ENCODE peak calls at places on chromosomes 1 and 21, in nine cellular contexts. One of them, this sample, is unnamed.

GRCh38 chr1:34378968-34379729 is 202.4 kb downstream of the C1orf94 start:
- DNase-seq in A549: no peak
- DNase-seq in GM12865: no peak
- DNase-seq in epithelial cell of esophagus: no peak
- DNase-seq in upper lobe of right lung: no peak
- DNase-seq in fibroblast of lung: peak
- DNase-seq in foreskin fibroblast: no peak
- DNase-seq in heart left ventricle: no peak
- DNase-seq in NB4: no peak
- DNase-seq in this sample: no peak

GRCh38 chr1:27363766-27364695 is 2.7 kb downstream of the MAP3K6 start:
- DNase-seq in epithelial cell of esophagus: no peak
- DNase-seq in NB4: no peak
- DNase-seq in upper lobe of right lung: peak
- DNase-seq in GM12865: no peak
- DNase-seq in A549: no peak
- DNase-seq in foreskin fibroblast: no peak
- DNase-seq in heart left ventricle: no peak
- DNase-seq in fibroblast of lung: no peak
- DNase-seq in this sample: no peak

GRCh38 chr1:6491480-6491962 is at the start of gene PLEKHG5:
- DNase-seq in upper lobe of right lung: no peak
- DNase-seq in A549: peak
- DNase-seq in heart left ventricle: no peak
- DNase-seq in NB4: peak
- DNase-seq in epithelial cell of esophagus: peak
- DNase-seq in GM12865: no peak
- DNase-seq in fibroblast of lung: peak
- DNase-seq in foreskin fibroblast: peak
- DNase-seq in this sample: no peak

GRCh38 chr1:112727716-112728115 is 12.6 kb upstream of the PPM1J start:
- DNase-seq in GM12865: no peak
- DNase-seq in upper lobe of right lung: no peak
- DNase-seq in foreskin fibroblast: no peak
- DNase-seq in epithelial cell of esophagus: no peak
- DNase-seq in fibroblast of lung: no peak
- DNase-seq in NB4: no peak
- DNase-seq in heart left ventricle: no peak
- DNase-seq in A549: no peak
- DNase-seq in this sample: no peak

GRCh38 chr1:212607924-212608208 is 695 bp upstream of the ATF3 start:
- DNase-seq in NB4: no peak
- DNase-seq in GM12865: no peak
- DNase-seq in foreskin fibroblast: no peak
- DNase-seq in epithelial cell of esophagus: no peak
- DNase-seq in fibroblast of lung: no peak
- DNase-seq in heart left ventricle: peak
- DNase-seq in A549: no peak
- DNase-seq in upper lobe of right lung: no peak
- DNase-seq in this sample: no peak

GRCh38 chr1:88272216-88272615 is 411.9 kb upstream of the PKN2 start:
- DNase-seq in GM12865: no peak
- DNase-seq in NB4: no peak
- DNase-seq in A549: no peak
- DNase-seq in foreskin fibroblast: no peak
- DNase-seq in fibroblast of lung: no peak
- DNase-seq in upper lobe of right lung: no peak
- DNase-seq in heart left ventricle: no peak
- DNase-seq in epithelial cell of esophagus: no peak
- DNase-seq in this sample: no peak

GRCh38 chr1:12148958-12149790 is 17.6 kb upstream of the TNFRSF1B start:
- DNase-seq in NB4: no peak
- DNase-seq in fibroblast of lung: no peak
- DNase-seq in upper lobe of right lung: no peak
- DNase-seq in GM12865: peak
- DNase-seq in epithelial cell of esophagus: no peak
- DNase-seq in foreskin fibroblast: no peak
- DNase-seq in A549: no peak
- DNase-seq in heart left ventricle: no peak
- DNase-seq in this sample: no peak

GRCh38 chr1:67764674-67765073 is 68.6 kb downstream of the GNG12 start:
- DNase-seq in upper lobe of right lung: no peak
- DNase-seq in GM12865: no peak
- DNase-seq in heart left ventricle: no peak
- DNase-seq in fibroblast of lung: no peak
- DNase-seq in foreskin fibroblast: no peak
- DNase-seq in epithelial cell of esophagus: no peak
- DNase-seq in A549: no peak
- DNase-seq in NB4: no peak
- DNase-seq in this sample: no peak

GRCh38 chr1:22750671-22751016 is 40.0 kb downstream of the EPHB2 start:
- DNase-seq in NB4: no peak
- DNase-seq in foreskin fibroblast: no peak
- DNase-seq in epithelial cell of esophagus: peak
- DNase-seq in heart left ventricle: no peak
- DNase-seq in GM12865: no peak
- DNase-seq in fibroblast of lung: no peak
- DNase-seq in upper lobe of right lung: no peak
- DNase-seq in A549: no peak
- DNase-seq in this sample: no peak

GRCh38 chr1:185490924-185491323 is 173.9 kb upstream of the IVNS1ABP start:
- DNase-seq in foreskin fibroblast: no peak
- DNase-seq in NB4: no peak
- DNase-seq in fibroblast of lung: no peak
- DNase-seq in heart left ventricle: no peak
- DNase-seq in epithelial cell of esophagus: no peak
- DNase-seq in GM12865: no peak
- DNase-seq in upper lobe of right lung: no peak
- DNase-seq in A549: no peak
- DNase-seq in this sample: no peak

GRCh38 chr21:44927587-44928461 is 7.1 kb upstream of the ITGB2 start:
- DNase-seq in foreskin fibroblast: peak
- DNase-seq in heart left ventricle: peak
- DNase-seq in epithelial cell of esophagus: peak
- DNase-seq in A549: peak
- DNase-seq in upper lobe of right lung: peak
- DNase-seq in GM12865: peak
- DNase-seq in fibroblast of lung: peak
- DNase-seq in NB4: peak
- DNase-seq in this sample: no peak

GRCh38 chr1:234154320-234155251 is 218.7 kb upstream of the COA6 start:
- DNase-seq in NB4: peak
- DNase-seq in upper lobe of right lung: no peak
- DNase-seq in foreskin fibroblast: peak
- DNase-seq in A549: peak
- DNase-seq in GM12865: peak
- DNase-seq in fibroblast of lung: peak
- DNase-seq in heart left ventricle: no peak
- DNase-seq in epithelial cell of esophagus: peak
- DNase-seq in this sample: peak

GRCh38 chr1:86507935-86508582 is 38.8 kb upstream of the CLCA4 start:
- DNase-seq in foreskin fibroblast: no peak
- DNase-seq in upper lobe of right lung: no peak
- DNase-seq in A549: peak
- DNase-seq in NB4: peak
- DNase-seq in fibroblast of lung: peak
- DNase-seq in heart left ventricle: no peak
- DNase-seq in GM12865: peak
- DNase-seq in epithelial cell of esophagus: peak
- DNase-seq in this sample: no peak

GRCh38 chr1:77281491-77282186 is at the start of gene AK5:
- DNase-seq in NB4: peak
- DNase-seq in fibroblast of lung: peak
- DNase-seq in A549: peak
- DNase-seq in foreskin fibroblast: peak
- DNase-seq in epithelial cell of esophagus: peak
- DNase-seq in GM12865: peak
- DNase-seq in heart left ventricle: peak
- DNase-seq in upper lobe of right lung: peak
- DNase-seq in this sample: no peak

GRCh38 chr1:87968259-87968955 is 639.7 kb downstream of the LMO4 start:
- DNase-seq in foreskin fibroblast: peak
- DNase-seq in A549: no peak
- DNase-seq in fibroblast of lung: peak
- DNase-seq in NB4: no peak
- DNase-seq in epithelial cell of esophagus: no peak
- DNase-seq in heart left ventricle: peak
- DNase-seq in upper lobe of right lung: no peak
- DNase-seq in GM12865: no peak
- DNase-seq in this sample: no peak

GRCh38 chr1:12158362-12159092 is 8.3 kb upstream of the TNFRSF1B start:
- DNase-seq in NB4: no peak
- DNase-seq in heart left ventricle: peak
- DNase-seq in fibroblast of lung: no peak
- DNase-seq in upper lobe of right lung: no peak
- DNase-seq in A549: no peak
- DNase-seq in epithelial cell of esophagus: no peak
- DNase-seq in foreskin fibroblast: no peak
- DNase-seq in GM12865: peak
- DNase-seq in this sample: no peak

GRCh38 chr21:39538453-39539042 is 74.2 kb upstream of the B3GALT5 start:
- DNase-seq in GM12865: no peak
- DNase-seq in NB4: no peak
- DNase-seq in A549: no peak
- DNase-seq in upper lobe of right lung: no peak
- DNase-seq in fibroblast of lung: no peak
- DNase-seq in epithelial cell of esophagus: no peak
- DNase-seq in heart left ventricle: no peak
- DNase-seq in foreskin fibroblast: no peak
- DNase-seq in this sample: no peak

GRCh38 chr1:95640746-95641145 is 406.7 kb downstream of the RWDD3 start:
- DNase-seq in foreskin fibroblast: no peak
- DNase-seq in epithelial cell of esophagus: peak
- DNase-seq in GM12865: no peak
- DNase-seq in fibroblast of lung: no peak
- DNase-seq in A549: peak
- DNase-seq in upper lobe of right lung: no peak
- DNase-seq in heart left ventricle: no peak
- DNase-seq in NB4: no peak
- DNase-seq in this sample: no peak

GRCh38 chr1:152108899-152109222 is 6.4 kb downstream of the TCHH start:
- DNase-seq in upper lobe of right lung: no peak
- DNase-seq in NB4: no peak
- DNase-seq in A549: peak
- DNase-seq in foreskin fibroblast: peak
- DNase-seq in GM12865: no peak
- DNase-seq in fibroblast of lung: no peak
- DNase-seq in epithelial cell of esophagus: peak
- DNase-seq in heart left ventricle: no peak
- DNase-seq in this sample: no peak

GRCh38 chr1:202084791-202085681 is 37.7 kb upstream of the GPR37L1 start:
- DNase-seq in upper lobe of right lung: no peak
- DNase-seq in A549: peak
- DNase-seq in foreskin fibroblast: no peak
- DNase-seq in fibroblast of lung: no peak
- DNase-seq in epithelial cell of esophagus: no peak
- DNase-seq in GM12865: no peak
- DNase-seq in NB4: no peak
- DNase-seq in heart left ventricle: no peak
- DNase-seq in this sample: no peak

GRCh38 chr1:226733309-226733708 is 5.8 kb downstream of the ITPKB start:
- DNase-seq in epithelial cell of esophagus: no peak
- DNase-seq in NB4: no peak
- DNase-seq in foreskin fibroblast: no peak
- DNase-seq in upper lobe of right lung: no peak
- DNase-seq in A549: no peak
- DNase-seq in GM12865: peak
- DNase-seq in fibroblast of lung: no peak
- DNase-seq in heart left ventricle: no peak
- DNase-seq in this sample: no peak

GRCh38 chr1:151968058-151968457 is 25.6 kb downstream of the S100A10 start:
- DNase-seq in A549: peak
- DNase-seq in NB4: peak
- DNase-seq in fibroblast of lung: peak
- DNase-seq in foreskin fibroblast: no peak
- DNase-seq in epithelial cell of esophagus: peak
- DNase-seq in upper lobe of right lung: no peak
- DNase-seq in heart left ventricle: no peak
- DNase-seq in GM12865: peak
- DNase-seq in this sample: no peak

GRCh38 chr1:187092104-187092503 is 263.4 kb downstream of the PLA2G4A start:
- DNase-seq in fibroblast of lung: no peak
- DNase-seq in foreskin fibroblast: no peak
- DNase-seq in GM12865: peak
- DNase-seq in epithelial cell of esophagus: no peak
- DNase-seq in NB4: no peak
- DNase-seq in A549: no peak
- DNase-seq in heart left ventricle: no peak
- DNase-seq in upper lobe of right lung: no peak
- DNase-seq in this sample: no peak
- TF ChIP-seq CTCF in fibroblast of lung: no peak
- TF ChIP-seq CTCF in foreskin fibroblast: no peak
- TF ChIP-seq CTCF in GM12865: no peak
- TF ChIP-seq CTCF in epithelial cell of esophagus: no peak
- TF ChIP-seq CTCF in NB4: no peak
- TF ChIP-seq CTCF in A549: no peak
- TF ChIP-seq CTCF in heart left ventricle: no peak
- TF ChIP-seq CTCF in upper lobe of right lung: no peak
- TF ChIP-seq CTCF in this sample: no peak

GRCh38 chr1:230105754-230106625 is 39.0 kb downstream of the GALNT2 start:
- DNase-seq in A549: peak
- DNase-seq in GM12865: peak
- DNase-seq in foreskin fibroblast: peak
- DNase-seq in epithelial cell of esophagus: peak
- DNase-seq in heart left ventricle: no peak
- DNase-seq in upper lobe of right lung: no peak
- DNase-seq in fibroblast of lung: peak
- DNase-seq in NB4: peak
- DNase-seq in this sample: no peak
- H3K4me3 ChIP-seq in A549: peak
- H3K4me3 ChIP-seq in GM12865: peak
- H3K4me3 ChIP-seq in foreskin fibroblast: no peak
- H3K4me3 ChIP-seq in epithelial cell of esophagus: no peak
- H3K4me3 ChIP-seq in heart left ventricle: no peak
- H3K4me3 ChIP-seq in upper lobe of right lung: no peak
- H3K4me3 ChIP-seq in fibroblast of lung: no peak
- H3K4me3 ChIP-seq in NB4: no peak
- H3K4me3 ChIP-seq in this sample: no peak

GRCh38 chr1:41003640-41004220 is 17.8 kb downstream of the SLFNL1 start:
- DNase-seq in GM12865: peak
- DNase-seq in heart left ventricle: peak
- DNase-seq in epithelial cell of esophagus: peak
- DNase-seq in upper lobe of right lung: peak
- DNase-seq in fibroblast of lung: peak
- DNase-seq in NB4: peak
- DNase-seq in A549: peak
- DNase-seq in foreskin fibroblast: peak
- DNase-seq in this sample: peak
- TF ChIP-seq CTCF in GM12865: peak
- TF ChIP-seq CTCF in heart left ventricle: peak
- TF ChIP-seq CTCF in epithelial cell of esophagus: peak
- TF ChIP-seq CTCF in upper lobe of right lung: peak
- TF ChIP-seq CTCF in fibroblast of lung: peak
- TF ChIP-seq CTCF in NB4: peak
- TF ChIP-seq CTCF in A549: peak
- TF ChIP-seq CTCF in foreskin fibroblast: peak
- TF ChIP-seq CTCF in this sample: peak

DNA sequence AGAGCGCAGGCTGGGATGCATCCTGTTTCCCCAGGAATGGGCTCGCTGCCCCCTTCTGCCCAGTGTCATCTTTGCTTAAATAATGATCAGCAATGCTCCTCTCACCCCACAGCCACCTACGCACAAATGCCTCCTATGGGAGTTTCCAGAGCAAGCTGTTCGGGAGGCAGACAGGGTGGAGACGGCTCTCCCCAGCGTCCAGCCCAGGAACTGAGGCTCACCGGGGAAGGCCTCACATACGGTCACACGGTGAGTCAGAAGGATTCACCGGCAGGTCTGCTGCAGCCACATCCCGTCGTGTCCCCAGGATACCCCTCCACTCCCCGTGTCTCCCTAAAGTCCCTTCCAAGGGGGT is 40.3 kb upstream of the RUNX3 start:
- DNase-seq in NB4: no peak
- DNase-seq in GM12865: no peak
- DNase-seq in heart left ventricle: peak
- DNase-seq in A549: no peak
- DNase-seq in upper lobe of right lung: no peak
- DNase-seq in epithelial cell of esophagus: peak
- DNase-seq in foreskin fibroblast: no peak
- DNase-seq in fibroblast of lung: peak
- DNase-seq in this sample: no peak
- H3K4me3 ChIP-seq in NB4: no peak
- H3K4me3 ChIP-seq in GM12865: no peak
- H3K4me3 ChIP-seq in heart left ventricle: no peak
- H3K4me3 ChIP-seq in A549: no peak
- H3K4me3 ChIP-seq in upper lobe of right lung: no peak
- H3K4me3 ChIP-seq in epithelial cell of esophagus: no peak
- H3K4me3 ChIP-seq in foreskin fibroblast: no peak
- H3K4me3 ChIP-seq in fibroblast of lung: no peak
- H3K4me3 ChIP-seq in this sample: no peak

This sample was measured in AG04449.